ENCODE peak calls at places on chromosomes 4 and X, in seven cellular contexts. U is hepatocyte; H is GM23248; Z is mesendoderm; Y is IMR-90; E is coronary artery; N is CD8-positive, alpha-beta T cell. X is an unnamed sample.
A peak's percentile ranks its signal among the peaks of the same experiment; 100 is the strongest.

GRCh38 chr4:140300271-140300970 is 73.0 kb upstream of the SCOC start:
- DNase-seq in U (peak; percentile 45), H (peak; percentile 87), Z (peak; percentile 76), Y (peak; percentile 87), E (no peak), N (no peak), X (peak; percentile 60)

GRCh38 chrX:15874672-15875071 is 20.1 kb upstream of the AP1S2 start:
- DNase-seq in U (no peak), H (no peak), Z (peak; percentile 42), Y (no peak), E (no peak), N (no peak), X (no peak)

GRCh38 chrX:11434607-11435006 is 141.4 kb downstream of the AMELX start:
- DNase-seq in U (no peak), H (no peak), Z (no peak), Y (no peak), E (no peak), N (no peak), X (no peak)

GRCh38 chr4:76523593-76523992 is 88.6 kb downstream of the SHROOM3 start:
- DNase-seq in U (no peak), H (no peak), Z (no peak), Y (no peak), E (no peak), N (no peak), X (no peak)

GRCh38 chr4:87044511-87045369 is 109.9 kb downstream of the AFF1 start:
- DNase-seq in U (no peak), H (no peak), Z (peak; percentile 74), Y (no peak), E (no peak), N (no peak), X (no peak)

GRCh38 chr4:163378661-163379060 is 35.0 kb downstream of the NPY5R start:
- DNase-seq in U (no peak), H (no peak), Z (no peak), Y (no peak), E (no peak), N (no peak), X (no peak)

GRCh38 chrX:15399901-15400500 is 15.8 kb upstream of the VEGFD start:
- DNase-seq in U (no peak), H (no peak), Z (no peak), Y (no peak), E (no peak), N (no peak), X (no peak)

GRCh38 chrX:103637604-103638338 is 9.0 kb downstream of the TCEAL1 start:
- DNase-seq in U (no peak), H (peak; percentile 32), Z (no peak), Y (peak; percentile 45), E (no peak), N (no peak), X (no peak)

GRCh38 chr4:147479817-147480216 is 1.1 kb upstream of the EDNRA start:
- DNase-seq in U (no peak), H (peak; percentile 58), Z (no peak), Y (peak; percentile 47), E (peak; percentile 88), N (no peak), X (no peak)

GRCh38 chrX:22652596-22652995 is 347.2 kb upstream of the DDX53 start:
- DNase-seq in U (peak; percentile 66), H (peak; percentile 42), Z (peak; percentile 80), Y (peak; percentile 50), E (no peak), N (no peak), X (peak; percentile 67)

GRCh38 chrX:75746891-75747639 is 38.0 kb downstream of the MAGEE2 start:
- DNase-seq in U (peak; percentile 57), H (peak; percentile 70), Z (peak; percentile 53), Y (no peak), E (no peak), N (no peak), X (peak; percentile 70)

GRCh38 chr4:7377223-7377865 is 57.4 kb downstream of the PSAPL1 start:
- DNase-seq in U (no peak), H (no peak), Z (no peak), Y (no peak), E (no peak), N (no peak), X (no peak)

GRCh38 chrX:145393702-145394235 is 146.5 kb downstream of the SPANXN1 start:
- DNase-seq in U (no peak), H (no peak), Z (peak; percentile 34), Y (no peak), E (no peak), N (no peak), X (peak; percentile 53)

GRCh38 chrX:22800360-22800759 is 199.4 kb upstream of the DDX53 start:
- DNase-seq in U (peak; percentile 7), H (peak; percentile 88), Z (peak; percentile 78), Y (peak; percentile 89), E (no peak), N (no peak), X (no peak)

GRCh38 chr4:48943387-48943786 is 36.8 kb upstream of the OCIAD2 start:
- DNase-seq in U (peak; percentile 39), H (no peak), Z (peak; percentile 82), Y (no peak), E (no peak), N (no peak), X (peak; percentile 81)

GRCh38 chr4:6464842-6465588 is 7.4 kb downstream of the PPP2R2C start:
- DNase-seq in U (no peak), H (no peak), Z (peak; percentile 59), Y (no peak), E (peak; percentile 19), N (no peak), X (peak; percentile 78)

GRCh38 chr4:54959656-54960055 is 165.7 kb downstream of the KDR start:
- DNase-seq in U (no peak), H (peak; percentile 83), Z (no peak), Y (peak; percentile 83), E (no peak), N (no peak), X (no peak)

GRCh38 chr4:102610476-102610875 is 109.3 kb downstream of the NFKB1 start:
- DNase-seq in U (no peak), H (no peak), Z (peak; percentile 22), Y (no peak), E (no peak), N (no peak), X (no peak)

GRCh38 chr4:173386751-173387150 is 12.2 kb downstream of the SCRG1 start:
- DNase-seq in U (no peak), H (no peak), Z (no peak), Y (no peak), E (no peak), N (no peak), X (no peak)

GRCh38 chr4:108166441-108167315 is 2.1 kb downstream of the LEF1 start:
- DNase-seq in U (peak; percentile 56), H (no peak), Z (peak; percentile 88), Y (no peak), E (no peak), N (peak; percentile 16), X (peak; percentile 90)

GRCh38 chrX:50704987-50705386 is 109.0 kb downstream of the SHROOM4 start:
- DNase-seq in U (no peak), H (peak; percentile 58), Z (no peak), Y (no peak), E (no peak), N (no peak), X (no peak)

GRCh38 chrX:7941390-7942042 is 14.3 kb upstream of the PNPLA4 start:
- DNase-seq in U (peak; percentile 17), H (peak; percentile 12), Z (peak; percentile 31), Y (peak; percentile 7), E (no peak), N (no peak), X (peak; percentile 57)

DNA sequence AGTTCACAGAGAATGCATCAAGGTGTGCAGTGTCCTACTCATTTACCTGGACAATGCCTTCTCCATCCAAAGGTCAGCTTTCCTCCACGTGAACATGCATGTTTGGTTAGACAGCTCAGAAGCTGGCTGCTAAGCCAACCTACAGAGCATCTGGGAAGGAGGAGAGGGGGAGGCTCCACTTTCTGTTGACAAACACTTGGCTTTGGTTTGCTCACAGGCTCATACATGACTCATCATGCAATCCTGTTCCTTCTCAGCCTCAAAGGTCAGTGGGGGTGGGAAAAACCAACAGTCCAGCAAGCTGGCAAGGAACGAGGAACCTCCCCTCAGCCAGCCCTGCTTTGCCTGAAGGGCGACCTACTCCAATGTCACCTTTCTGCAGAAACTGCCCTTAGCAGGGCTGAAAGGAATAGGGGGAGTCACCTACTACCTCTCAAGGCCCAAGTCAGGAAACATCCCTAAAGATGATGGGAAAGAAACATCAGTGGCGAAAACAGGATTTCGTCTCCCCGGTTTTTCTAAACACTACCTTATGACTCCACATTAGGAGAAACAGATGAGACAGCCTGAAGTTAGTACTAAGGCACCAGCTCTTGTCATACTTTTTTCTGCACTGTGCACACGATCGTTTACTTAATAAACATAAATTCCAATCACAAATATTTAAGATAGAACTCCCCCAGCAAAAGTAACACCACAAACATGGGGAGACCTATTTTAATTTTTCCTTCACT is 37.9 kb downstream of the RELL1 start:
- DNase-seq in U (peak; percentile 92), H (peak; percentile 96), Z (peak; percentile 93), Y (peak; percentile 96), E (peak; percentile 77), N (no peak), X (peak; percentile 89)
- H3K4me3 ChIP-seq in U (no peak overlapping the region), H (peak overlapping the region; percentile 23), Z (no peak overlapping the region), Y (no peak overlapping the region), E (no peak overlapping the region), N (no peak overlapping the region), X (no peak overlapping the region)

GRCh38 chr4:78250500-78250899 is 193.4 kb downstream of the FRAS1 start:
- DNase-seq in U (no peak), H (no peak), Z (no peak), Y (no peak), E (no peak), N (no peak), X (no peak)

GRCh38 chr4:78242071-78242470 is 184.9 kb downstream of the FRAS1 start:
- DNase-seq in U (no peak), H (peak; percentile 53), Z (no peak), Y (no peak), E (no peak), N (no peak), X (no peak)

GRCh38 chr4:78244691-78245485 is 187.8 kb downstream of the FRAS1 start:
- DNase-seq in U (peak; percentile 33), H (peak; percentile 64), Z (peak; percentile 67), Y (no peak), E (no peak), N (no peak), X (peak; percentile 62)

GRCh38 chr4:78247541-78248285 is 190.6 kb downstream of the FRAS1 start:
- DNase-seq in U (no peak), H (no peak), Z (peak; percentile 34), Y (no peak), E (no peak), N (no peak), X (no peak)
- H3K4me3 ChIP-seq in U (no peak overlapping the region), H (no peak overlapping the region), Z (no peak overlapping the region), Y (no peak overlapping the region), E (no peak overlapping the region), N (no peak overlapping the region), X (no peak overlapping the region)

GRCh38 chrX:69149466-69150293 is 15.6 kb downstream of the PJA1 start:
- DNase-seq in U (no peak), H (no peak), Z (peak; percentile 88), Y (no peak), E (peak; percentile 40), N (no peak), X (peak; percentile 93)
- H3K4me3 ChIP-seq in U (no peak overlapping the region), H (no peak overlapping the region), Z (no peak overlapping the region), Y (no peak overlapping the region), E (no peak overlapping the region), N (no peak overlapping the region), X (peak overlapping the region; percentile 66)

DNA sequence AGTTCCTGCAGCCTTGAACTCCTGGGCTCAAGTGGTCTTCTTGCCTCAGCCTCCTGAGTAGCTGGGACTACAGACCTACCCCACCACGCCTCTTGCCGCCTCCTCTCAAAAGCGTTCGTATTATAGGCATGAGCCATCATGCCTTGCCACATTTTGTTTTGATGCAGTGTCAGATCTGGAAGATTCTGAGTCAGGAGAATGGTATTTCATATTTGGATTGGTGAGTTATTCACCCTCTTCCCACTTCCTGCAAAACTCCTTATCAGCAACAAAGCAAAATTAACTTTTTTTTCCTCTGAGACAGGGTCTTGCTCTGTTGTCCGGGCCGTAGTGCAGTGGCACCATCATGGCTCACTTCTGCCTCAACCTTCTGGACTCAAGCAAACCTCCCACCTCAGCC is 29.6 kb downstream of the REST start:
- DNase-seq in U (no peak), H (peak; percentile 79), Z (no peak), Y (peak; percentile 93), E (no peak), N (no peak), X (no peak)
- H3K4me3 ChIP-seq in U (no peak overlapping the region), H (no peak overlapping the region), Z (no peak overlapping the region), Y (no peak overlapping the region), E (no peak overlapping the region), N (no peak overlapping the region), X (no peak overlapping the region)

X was measured in endodermal cell.